ENCODE peak calls at places on chromosomes 6 and 20, in seven cellular contexts. S is fibroblast of pulmonary artery, T is neural crest cell, G is AG04450, N is GM20000, R is H9, U is ovary. I is an unnamed sample.

GRCh38 chr6:17986656-17987575 is 519 bp downstream of the KIF13A start:
- DNase-seq in S (peak), T (peak), G (no peak), N (peak), R (peak), U (peak), I (peak)

GRCh38 chr6:134707342-134707982 is 242.4 kb downstream of the ALDH8A1 start:
- DNase-seq in S (peak), T (no peak), G (no peak), N (no peak), R (peak), U (no peak), I (peak)

GRCh38 chr6:16684896-16685554 is 76.2 kb downstream of the ATXN1 start:
- DNase-seq in S (peak), T (no peak), G (no peak), N (peak), R (no peak), U (no peak), I (peak)

GRCh38 chr6:157561037-157561790 is 180.2 kb downstream of the ZDHHC14 start:
- DNase-seq in S (no peak), T (no peak), G (no peak), N (no peak), R (no peak), U (no peak), I (no peak)

GRCh38 chr6:147023581-147023980 is 180.6 kb upstream of the STXBP5 start:
- DNase-seq in S (no peak), T (no peak), G (no peak), N (no peak), R (no peak), U (no peak), I (no peak)

GRCh38 chr6:70371454-70372105 is 41.7 kb upstream of the FAM135A start:
- DNase-seq in S (peak), T (no peak), G (peak), N (peak), R (no peak), U (no peak), I (peak)

GRCh38 chr6:45633272-45633908 is 255.7 kb upstream of the SUPT3H start:
- DNase-seq in S (no peak), T (no peak), G (no peak), N (no peak), R (no peak), U (no peak), I (no peak)

GRCh38 chr6:34412643-34413214 is 13.1 kb downstream of the RPS10 start:
- DNase-seq in S (peak), T (no peak), G (no peak), N (no peak), R (no peak), U (no peak), I (peak)

GRCh38 chr6:33921745-33922144 is 117.9 kb upstream of the MLN start:
- DNase-seq in S (no peak), T (no peak), G (no peak), N (no peak), R (no peak), U (no peak), I (no peak)

GRCh38 chr6:7058250-7058923 is 49.4 kb upstream of the RREB1 start:
- DNase-seq in S (peak), T (no peak), G (peak), N (no peak), R (no peak), U (no peak), I (peak)

GRCh38 chr6:75601608-75602163 is at the start of gene SENP6:
- DNase-seq in S (peak), T (peak), G (no peak), N (peak), R (peak), U (peak), I (peak)

GRCh38 chr6:106511274-106512047 is 117.8 kb downstream of the RTN4IP1 start:
- DNase-seq in S (peak), T (no peak), G (no peak), N (peak), R (peak), U (peak), I (peak)

GRCh38 chr20:62276448-62276847 is 26.3 kb upstream of the ADRM1 start:
- DNase-seq in S (no peak), T (no peak), G (no peak), N (no peak), R (no peak), U (no peak), I (no peak)

GRCh38 chr6:71482742-71483141 is 194.1 kb downstream of the OGFRL1 start:
- DNase-seq in S (peak), T (no peak), G (no peak), N (no peak), R (no peak), U (no peak), I (peak)
- TF ChIP-seq CTCF in S (peak), T (no peak), G (no peak), N (no peak), R (no peak), U (no peak), I (peak)

GRCh38 chr6:127855542-127856159 is 45.2 kb downstream of the THEMIS start:
- DNase-seq in S (peak), T (no peak), G (no peak), N (no peak), R (no peak), U (no peak), I (peak)
- TF ChIP-seq CTCF in S (peak), T (peak), G (peak), N (peak), R (peak), U (no peak), I (peak)

DNA sequence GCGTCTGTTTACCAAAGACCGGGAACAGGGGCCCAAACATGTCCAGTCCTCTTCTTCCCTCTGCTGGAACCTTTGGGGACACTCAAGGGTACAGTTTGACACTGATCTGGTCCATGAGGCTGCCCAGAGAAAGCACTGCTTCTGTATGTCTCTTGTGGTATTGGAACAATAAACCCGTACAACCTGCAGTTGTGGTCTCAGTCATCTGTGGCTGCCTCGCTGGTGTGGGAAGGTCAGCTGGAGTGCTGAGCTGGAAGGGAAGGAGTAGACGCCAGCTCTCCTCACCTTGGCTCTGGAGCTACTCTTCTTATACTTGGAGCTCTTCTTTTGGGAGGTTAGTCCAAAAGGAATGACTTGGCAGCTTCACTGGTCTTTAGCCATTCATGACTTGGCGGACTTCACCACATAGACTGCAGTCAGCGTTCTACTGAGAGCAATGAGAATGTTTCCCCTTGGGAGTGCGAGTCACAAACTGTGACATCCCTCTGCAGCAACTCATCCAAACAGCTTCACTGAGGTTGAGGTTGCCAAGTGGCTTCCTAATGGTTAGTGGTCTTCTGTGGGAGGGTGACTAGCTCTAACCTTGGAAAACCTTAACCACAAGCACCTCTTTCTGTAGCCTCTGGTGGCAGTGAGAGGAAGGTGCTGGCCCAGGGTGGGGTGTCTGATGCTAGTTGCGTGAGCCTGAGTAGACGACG is 81.2 kb downstream of the ASXL1 start:
- DNase-seq in S (peak), T (no peak), G (peak), N (no peak), R (no peak), U (no peak), I (peak)
- TF ChIP-seq CTCF in S (no peak), T (no peak), G (peak), N (no peak), R (no peak), U (no peak), I (peak)

GRCh38 chr6:39733704-39734103 is 8.5 kb upstream of the KIF6 start:
- DNase-seq in S (no peak), T (no peak), G (no peak), N (no peak), R (no peak), U (no peak), I (no peak)

GRCh38 chr6:39725632-39725997 is 407 bp upstream of the KIF6 start:
- DNase-seq in S (no peak), T (no peak), G (no peak), N (no peak), R (no peak), U (no peak), I (no peak)

GRCh38 chr6:39729945-39730344 is 4.7 kb upstream of the KIF6 start:
- DNase-seq in S (no peak), T (no peak), G (no peak), N (no peak), R (no peak), U (no peak), I (no peak)

DNA sequence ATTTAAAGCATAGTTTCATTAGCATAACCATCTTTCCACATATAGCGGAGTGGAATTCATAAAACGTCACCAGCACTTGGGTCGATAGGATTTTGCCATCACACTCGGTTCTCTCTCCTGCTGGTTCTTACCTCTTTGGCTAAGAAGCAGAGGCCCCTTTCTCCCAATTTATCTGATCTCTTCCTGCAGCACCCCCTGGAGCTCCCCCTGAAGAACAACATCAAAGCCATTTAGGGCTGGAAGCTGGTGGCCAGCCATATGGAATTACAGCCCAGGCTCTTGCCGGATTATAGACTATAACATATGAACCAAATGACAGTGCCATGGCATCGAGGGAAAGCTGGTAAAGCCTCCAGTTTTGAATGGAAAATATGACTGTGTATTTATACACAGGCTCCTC is 6.4 kb upstream of the KIF6 start:
- DNase-seq in S (no peak), T (no peak), G (no peak), N (no peak), R (peak), U (no peak), I (no peak)
- TF ChIP-seq CTCF in S (no peak), T (no peak), G (no peak), N (no peak), R (peak), U (no peak), I (peak)

GRCh38 chr6:143963158-143963919 is 44.7 kb downstream of the PLAGL1 start:
- DNase-seq in S (no peak), T (no peak), G (no peak), N (no peak), R (peak), U (no peak), I (no peak)

GRCh38 chr6:143961868-143962643 is 46.0 kb downstream of the PLAGL1 start:
- DNase-seq in S (no peak), T (no peak), G (no peak), N (no peak), R (no peak), U (no peak), I (no peak)

GRCh38 chr6:143959865-143960264 is 48.2 kb downstream of the PLAGL1 start:
- DNase-seq in S (no peak), T (no peak), G (no peak), N (no peak), R (no peak), U (no peak), I (no peak)

GRCh38 chr6:143964667-143965066 is 43.4 kb downstream of the PLAGL1 start:
- DNase-seq in S (peak), T (no peak), G (no peak), N (no peak), R (no peak), U (no peak), I (no peak)

GRCh38 chr6:143962644-143962929 is 45.5 kb downstream of the PLAGL1 start:
- DNase-seq in S (peak), T (no peak), G (no peak), N (no peak), R (no peak), U (no peak), I (peak)
- TF ChIP-seq CTCF in S (peak), T (peak), G (peak), N (no peak), R (peak), U (no peak), I (peak)

GRCh38 chr6:144248003-144248402 is 37.1 kb upstream of the UTRN start:
- DNase-seq in S (no peak), T (no peak), G (no peak), N (no peak), R (no peak), U (no peak), I (no peak)

GRCh38 chr6:144248470-144249301 is 36.4 kb upstream of the UTRN start:
- DNase-seq in S (peak), T (no peak), G (peak), N (no peak), R (no peak), U (no peak), I (peak)

DNA sequence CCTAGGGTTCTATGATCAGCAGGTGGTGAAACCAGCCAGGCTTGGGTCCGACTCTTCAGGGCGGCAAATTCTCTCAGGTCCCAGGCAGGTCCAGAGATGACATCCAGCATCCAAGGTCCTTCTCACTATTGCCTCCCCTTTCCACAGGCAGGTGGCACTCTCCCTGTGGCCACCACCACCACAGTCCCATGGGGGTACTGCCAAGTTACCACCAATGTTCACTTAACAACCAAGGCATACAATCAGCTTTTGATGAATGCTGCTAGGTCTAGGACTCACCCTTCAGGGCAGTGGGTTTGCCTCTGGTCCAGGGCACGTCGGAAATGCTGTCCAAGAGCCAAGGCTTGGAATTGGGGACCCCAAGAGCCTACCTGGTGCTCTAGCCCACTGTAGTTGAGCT is 40.4 kb upstream of the UTRN start:
- DNase-seq in S (no peak), T (no peak), G (no peak), N (no peak), R (no peak), U (no peak), I (no peak)
- TF ChIP-seq CTCF in S (no peak), T (no peak), G (no peak), N (no peak), R (peak), U (no peak), I (no peak)

GRCh38 chr6:10414766-10415592 is at the start of gene TFAP2A:
- DNase-seq in S (peak), T (no peak), G (no peak), N (no peak), R (peak), U (no peak), I (no peak)
- TF ChIP-seq CTCF in S (peak), T (peak), G (peak), N (no peak), R (peak), U (no peak), I (peak)

DNA sequence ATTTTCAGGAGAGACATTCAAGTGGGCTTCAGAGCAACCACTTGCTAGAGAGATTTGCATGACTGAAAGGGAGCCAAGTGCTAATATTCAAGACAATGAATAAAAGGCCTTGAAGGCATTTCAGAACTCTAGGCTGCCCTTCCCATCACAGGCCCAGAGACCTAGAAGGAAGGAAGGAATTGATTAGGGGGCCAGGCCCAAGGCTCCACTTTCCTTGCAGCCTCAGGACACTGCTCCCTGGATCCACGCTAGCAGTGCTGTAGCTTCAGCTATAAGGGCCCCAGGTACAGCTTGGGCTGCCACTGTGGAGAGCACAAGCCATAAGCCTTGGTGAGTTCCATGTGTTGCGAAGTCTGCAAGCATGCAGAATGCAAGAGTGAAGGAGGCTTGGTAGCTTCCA is 731.9 kb upstream of the FLRT3 start:
- DNase-seq in S (no peak), T (no peak), G (no peak), N (no peak), R (peak), U (no peak), I (no peak)
- TF ChIP-seq CTCF in S (no peak), T (no peak), G (no peak), N (no peak), R (no peak), U (no peak), I (no peak)

I was measured in astrocyte of the spinal cord.